ENCODE peak calls at places on chromosomes 7 and 10, in four cellular contexts. U is stomach, X is upper lobe of right lung, H is upper lobe of left lung. N is an unnamed sample.

GRCh38 chr7:51639661-51640340 is 323.2 kb upstream of the COBL start:
- DNase-seq in U (no peak), X (no peak), H (no peak), N (no peak)

GRCh38 chr10:124708246-124708779 is 35.9 kb downstream of the FAM53B start:
- DNase-seq in H (no peak), X (no peak), U (no peak), N (no peak)

GRCh38 chr7:30813466-30813865 is 42.2 kb downstream of the MINDY4 start:
- DNase-seq in H (no peak), X (no peak), U (no peak), N (no peak)

GRCh38 chr10:3018247-3018646 is 49.1 kb upstream of the PFKP start:
- DNase-seq in H (no peak), X (no peak), U (no peak), N (no peak)

GRCh38 chr7:1083729-1084657 is 3.9 kb upstream of the GPER1 start:
- DNase-seq in H (peak; percentile 56), U (peak; percentile 93), X (no peak), N (no peak)

GRCh38 chr7:130276796-130277762 is 10.4 kb downstream of the CPA2 start:
- DNase-seq in H (no peak), X (no peak), U (no peak), N (no peak)

GRCh38 chr10:127195041-127195506 is 1.3 kb downstream of the INSYN2A start:
- DNase-seq in U (no peak), H (no peak), X (no peak), N (no peak)

GRCh38 chr10:36462194-36462593 is 663.2 kb upstream of the ANKRD30A start:
- DNase-seq in H (no peak), X (no peak), U (no peak), N (no peak)

GRCh38 chr10:119020627-119020946 is 8.9 kb upstream of the NANOS1 start:
- DNase-seq in H (no peak), X (no peak), U (no peak), N (no peak)

GRCh38 chr7:132422502-132423101 is 153.7 kb downstream of the PLXNA4 start:
- DNase-seq in H (no peak), X (no peak), U (no peak), N (no peak)

GRCh38 chr10:11462071-11462470 is 149.4 kb downstream of the USP6NL start:
- DNase-seq in U (no peak), X (no peak), H (no peak), N (no peak)

GRCh38 chr7:68425377-68425776 is 1172.9 kb upstream of the AUTS2 start:
- DNase-seq in H (no peak), X (no peak), U (no peak), N (no peak)

GRCh38 chr7:32336726-32337125 is 153.5 kb downstream of the LSM5 start:
- DNase-seq in X (no peak), U (no peak), H (no peak), N (no peak)

GRCh38 chr10:46014683-46015405 is 15.6 kb downstream of the NCOA4 start:
- DNase-seq in X (no peak), H (no peak), U (no peak), N (no peak)

GRCh38 chr7:147547252-147547897 is 1043.2 kb upstream of the C7orf33 start:
- DNase-seq in U (peak; percentile 35), X (peak; percentile 65), H (peak; percentile 22), N (no peak)

GRCh38 chr10:95601116-95601719 is 40.0 kb upstream of the SORBS1 start:
- DNase-seq in H (peak; percentile 74), U (peak; percentile 87), X (peak; percentile 69), N (no peak)

GRCh38 chr10:33793793-33794192 is 459.3 kb upstream of the NRP1 start:
- DNase-seq in H (no peak), U (no peak), X (no peak), N (no peak)

GRCh38 chr10:122042836-122043235 is 53.9 kb downstream of the TACC2 start:
- DNase-seq in U (no peak), H (no peak), X (no peak), N (no peak)

GRCh38 chr10:45421231-45422097 is 47.4 kb downstream of the ALOX5 start:
- DNase-seq in H (peak; percentile 52), X (peak; percentile 48), U (no peak), N (no peak)

GRCh38 chr7:28623863-28624262 is 211.5 kb downstream of the CREB5 start:
- DNase-seq in U (no peak), X (no peak), H (no peak), N (no peak)

DNA sequence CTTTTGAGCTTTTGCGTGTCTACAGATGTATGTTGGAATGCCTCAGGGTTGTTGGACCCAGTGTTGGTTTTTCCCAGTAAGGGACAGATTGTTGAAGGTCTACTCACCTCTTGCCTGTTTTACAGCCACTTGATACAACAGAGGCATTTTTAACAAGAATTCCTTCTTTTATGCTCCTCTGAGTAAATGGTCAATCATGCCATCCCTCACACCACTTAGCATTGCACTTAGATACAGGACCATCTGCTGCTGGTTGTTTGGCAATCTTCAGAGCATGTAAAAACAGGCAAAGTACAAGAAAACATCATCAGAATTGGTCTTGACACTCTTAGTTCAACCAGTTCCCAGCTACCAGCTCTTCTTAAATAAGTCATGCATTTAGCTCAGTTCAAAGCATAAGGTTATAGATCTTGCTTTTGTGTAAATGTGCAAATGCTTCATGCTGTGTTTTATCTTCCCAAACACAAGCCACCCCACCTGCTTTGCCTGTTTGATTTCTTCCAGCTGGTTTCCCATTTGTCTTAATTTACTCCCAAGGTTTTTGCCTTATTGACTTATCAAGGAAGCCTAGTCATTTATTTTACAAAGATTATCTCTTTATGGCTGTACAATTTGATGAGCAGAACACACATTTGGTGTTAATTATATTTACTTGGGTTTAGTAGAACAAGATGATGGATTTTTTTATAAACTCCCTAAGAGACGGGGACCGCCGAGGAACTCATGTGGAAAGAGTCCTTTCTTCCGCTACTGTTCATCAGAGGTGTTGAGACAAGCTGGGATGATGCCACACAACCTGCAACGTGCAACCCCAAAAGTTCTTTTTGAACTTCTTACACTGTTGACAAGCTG is 136.6 kb downstream of the AHR start:
- DNase-seq in H (no peak), X (no peak), U (no peak), N (no peak)
- TF ChIP-seq CTCF in H (no peak), X (no peak), U (no peak), N (no peak)

DNA sequence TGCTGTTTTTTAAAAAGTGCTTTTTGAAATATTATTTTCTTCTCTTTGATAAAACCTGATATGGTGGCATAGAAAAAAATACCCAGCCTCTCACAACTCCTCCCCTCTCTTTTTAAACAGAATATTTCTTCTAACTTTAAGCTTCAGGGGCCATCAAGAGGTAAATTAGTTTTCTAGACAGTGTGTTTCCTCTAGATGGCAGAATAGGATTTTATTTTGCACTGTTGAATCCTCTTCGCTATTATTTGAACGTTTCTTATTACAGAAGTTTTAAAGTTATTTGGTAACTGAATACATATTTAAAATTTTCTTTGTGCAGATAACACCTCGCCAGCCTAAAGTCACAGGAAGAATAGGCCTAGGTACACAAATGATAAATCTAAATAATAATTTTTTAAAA is 30.3 kb downstream of the ARL5B start:
- DNase-seq in U (no peak), H (no peak), X (no peak), N (no peak)
- TF ChIP-seq CTCF in U (peak; percentile 11), H (peak; percentile 24), X (peak; percentile 47), N (no peak)

GRCh38 chr10:86025509-86025908 is 341.1 kb downstream of the GRID1 start:
- DNase-seq in X (no peak), U (no peak), H (no peak), N (no peak)

GRCh38 chr10:86023336-86023735 is 343.3 kb downstream of the GRID1 start:
- DNase-seq in H (no peak), X (no peak), U (no peak), N (no peak)

GRCh38 chr10:86022906-86023305 is 343.7 kb downstream of the GRID1 start:
- DNase-seq in U (no peak), H (no peak), X (no peak), N (no peak)

GRCh38 chr10:86023931-86024554 is 342.6 kb downstream of the GRID1 start:
- DNase-seq in U (no peak), X (no peak), H (no peak), N (no peak)

GRCh38 chr10:86024555-86025001 is 342.0 kb downstream of the GRID1 start:
- DNase-seq in U (no peak), X (no peak), H (no peak), N (no peak)
- TF ChIP-seq CTCF in U (no peak), X (no peak), H (no peak), N (no peak)

GRCh38 chr10:21022821-21023220 is 125.7 kb upstream of the NEBL start:
- DNase-seq in U (no peak), H (no peak), X (no peak), N (no peak)

GRCh38 chr10:21015838-21016237 is 118.7 kb upstream of the NEBL start:
- DNase-seq in U (no peak), H (no peak), X (no peak), N (no peak)

GRCh38 chr10:21021843-21022594 is 124.9 kb upstream of the NEBL start:
- DNase-seq in U (no peak), H (no peak), X (no peak), N (no peak)

GRCh38 chr10:21021231-21021630 is 124.1 kb upstream of the NEBL start:
- DNase-seq in U (no peak), H (no peak), X (no peak), N (no peak)

GRCh38 chr10:21020545-21020944 is 123.4 kb upstream of the NEBL start:
- DNase-seq in H (no peak), U (peak; percentile 32), X (no peak), N (no peak)
- TF ChIP-seq CTCF in H (no peak), U (no peak), X (peak; percentile 14), N (no peak)